ENCODE peak calls at places on chromosomes 5 and 9, in eight cellular contexts. P, Q, K, U, T, W, B and G are unnamed samples. For H3K36me3, the result is how much of the 10 kb centered on the place peaks cover.

GRCh38 chr5:98768160-98769005 is 5.1 kb upstream of the RGMB start:
- DNase-seq in P (peak), Q (peak), K (peak), U (no peak), T (no peak), W (peak), B (no peak), G (no peak)

GRCh38 chr9:72575673-72576072 is 54.3 kb downstream of the TMC1 start:
- DNase-seq in P (no peak), Q (no peak), K (no peak), U (no peak), T (no peak), W (no peak), B (no peak), G (no peak)

GRCh38 chr5:115170128-115170923 is 618 bp upstream of the TRIM36 start:
- DNase-seq in P (peak), Q (peak), K (peak), U (peak), T (no peak), W (peak), B (no peak), G (no peak)

GRCh38 chr5:89844548-89844947 is 565.0 kb downstream of the CETN3 start:
- DNase-seq in P (no peak), Q (no peak), K (no peak), U (no peak), T (no peak), W (no peak), B (no peak), G (no peak)

GRCh38 chr9:33765411-33765810 is 29.9 kb upstream of the PRSS3 start:
- DNase-seq in P (no peak), Q (peak), K (no peak), U (no peak), T (peak), W (no peak), B (no peak), G (no peak)

GRCh38 chr5:121251954-121252353 is 599.7 kb upstream of the FTMT start:
- DNase-seq in P (no peak), Q (peak), K (no peak), U (no peak), T (peak), W (no peak), B (no peak), G (no peak)

GRCh38 chr9:112242147-112242804 is 67.2 kb upstream of the SUSD1 start:
- DNase-seq in P (no peak), Q (no peak), K (no peak), U (no peak), T (no peak), W (no peak), B (no peak), G (no peak)

GRCh38 chr5:116068028-116068632 is 16.7 kb upstream of the COMMD10 start:
- DNase-seq in P (peak), Q (peak), K (no peak), U (no peak), T (peak), W (no peak), B (no peak), G (no peak)

GRCh38 chr5:107455111-107455544 is 215.6 kb downstream of the EFNA5 start:
- DNase-seq in P (peak), Q (no peak), K (no peak), U (no peak), T (peak), W (no peak), B (no peak), G (no peak)

GRCh38 chr9:110464321-110464720 is 115.2 kb downstream of the SVEP1 start:
- DNase-seq in P (no peak), Q (no peak), K (no peak), U (no peak), T (no peak), W (no peak), B (no peak), G (no peak)

GRCh38 chr5:10288600-10289213 is 19.0 kb downstream of the CMBL start:
- DNase-seq in P (peak), Q (no peak), K (peak), U (no peak), T (peak), W (peak), B (peak), G (no peak)

GRCh38 chr5:24742334-24742733 is 97.6 kb upstream of the CDH10 start:
- DNase-seq in P (no peak), Q (no peak), K (no peak), U (no peak), T (no peak), W (no peak), B (no peak), G (no peak)

GRCh38 chr5:16178745-16179372 is 732 bp downstream of the MARCHF11 start:
- DNase-seq in P (peak), Q (peak), K (peak), U (peak), T (peak), W (peak), B (peak), G (no peak)

GRCh38 chr9:101065930-101066329 is 37.4 kb downstream of the PLPPR1 start:
- DNase-seq in P (no peak), Q (no peak), K (no peak), U (no peak), T (no peak), W (no peak), B (no peak), G (no peak)

GRCh38 chr9:29230931-29231330 is 1657.7 kb upstream of the C9orf72 start:
- DNase-seq in P (no peak), Q (no peak), K (no peak), U (no peak), T (no peak), W (no peak), B (no peak), G (no peak)

GRCh38 chr5:43389679-43390329 is 22.4 kb downstream of the CCL28 start:
- DNase-seq in P (peak), Q (peak), K (no peak), U (no peak), T (peak), W (no peak), B (no peak), G (no peak)

GRCh38 chr5:68287976-68288755 is 72.6 kb downstream of the PIK3R1 start:
- DNase-seq in P (peak), Q (peak), K (peak), U (peak), T (peak), W (peak), B (peak), G (no peak)

GRCh38 chr5:173890195-173890951 is 2.2 kb downstream of the CPEB4 start:
- DNase-seq in P (peak), Q (peak), K (peak), U (no peak), T (no peak), W (no peak), B (no peak), G (no peak)

GRCh38 chr9:121178676-121179372 is 22.8 kb downstream of the RAB14 start:
- DNase-seq in P (no peak), Q (no peak), K (no peak), U (no peak), T (no peak), W (no peak), B (no peak), G (no peak)
- H3K36me3 ChIP-seq in P (under half), Q (under half), K (under half), U (under half), T (under half), W (under half), B (under half), G (under half)

GRCh38 chr9:79664375-79664825 is 92.6 kb downstream of the TLE4 start:
- DNase-seq in P (no peak), Q (no peak), K (no peak), U (no peak), T (no peak), W (no peak), B (no peak), G (no peak)
- H3K36me3 ChIP-seq in P (under half), Q (under half), K (under half), U (under half), T (under half), W (under half), B (under half), G (under half)

GRCh38 chr9:121783126-121783522 is 131.7 kb downstream of the DAB2IP start:
- DNase-seq in P (no peak), Q (no peak), K (no peak), U (no peak), T (no peak), W (no peak), B (no peak), G (no peak)

GRCh38 chr9:121785673-121786542 is 134.5 kb downstream of the DAB2IP start:
- DNase-seq in P (no peak), Q (no peak), K (no peak), U (peak), T (no peak), W (no peak), B (no peak), G (no peak)

GRCh38 chr9:121786543-121786948 is 135.1 kb downstream of the DAB2IP start:
- DNase-seq in P (no peak), Q (no peak), K (no peak), U (peak), T (no peak), W (no peak), B (no peak), G (no peak)

GRCh38 chr9:121783523-121784507 is 132.4 kb downstream of the DAB2IP start:
- DNase-seq in P (no peak), Q (no peak), K (no peak), U (peak), T (no peak), W (peak), B (no peak), G (no peak)

DNA sequence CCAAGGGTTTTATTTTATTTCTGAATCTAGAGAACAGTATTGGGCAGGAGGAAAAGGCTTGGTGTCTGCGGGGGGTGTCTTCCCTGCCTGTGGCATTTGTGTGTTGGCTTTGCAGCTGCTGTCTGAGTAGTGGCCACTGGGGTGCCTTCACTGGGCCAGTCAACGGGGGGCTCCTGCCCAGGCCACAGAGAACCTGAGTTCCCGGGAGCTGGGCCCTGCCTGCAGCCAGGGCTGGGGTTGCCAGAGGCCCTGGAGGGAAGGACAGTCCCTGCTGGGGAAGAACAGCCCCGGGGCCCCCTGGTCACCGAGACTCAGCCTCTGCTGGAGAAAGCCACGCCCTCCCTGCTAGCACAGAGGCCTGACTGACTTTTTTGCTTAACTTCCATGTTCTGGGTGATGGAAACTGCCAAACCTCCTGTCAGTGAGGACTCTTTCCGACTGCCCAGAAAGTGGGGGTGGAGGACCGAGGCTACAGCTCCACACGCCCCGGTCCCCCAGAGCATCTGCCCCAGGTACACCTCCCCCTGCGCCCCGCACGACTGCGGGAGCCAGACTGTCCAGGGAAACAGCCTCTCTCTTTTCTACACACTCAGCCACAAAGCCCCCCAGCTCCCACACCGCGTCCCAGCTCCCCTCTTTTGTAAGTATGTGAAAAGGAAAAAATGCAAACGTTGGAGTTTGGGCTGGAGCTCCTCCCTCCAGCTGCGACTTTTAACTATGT is 133.4 kb downstream of the DAB2IP start:
- DNase-seq in P (no peak), Q (no peak), K (no peak), U (peak), T (no peak), W (peak), B (no peak), G (no peak)
- H3K36me3 ChIP-seq in P (under half), Q (under half), K (under half), U (under half), T (under half), W (under half), B (under half), G (half or more)

GRCh38 chr5:72189135-72189534 is 81.9 kb downstream of the MAP1B start:
- DNase-seq in P (no peak), Q (no peak), K (no peak), U (no peak), T (no peak), W (no peak), B (no peak), G (no peak)
- H3K36me3 ChIP-seq in P (under half), Q (under half), K (under half), U (under half), T (under half), W (under half), B (under half), G (under half)

DNA sequence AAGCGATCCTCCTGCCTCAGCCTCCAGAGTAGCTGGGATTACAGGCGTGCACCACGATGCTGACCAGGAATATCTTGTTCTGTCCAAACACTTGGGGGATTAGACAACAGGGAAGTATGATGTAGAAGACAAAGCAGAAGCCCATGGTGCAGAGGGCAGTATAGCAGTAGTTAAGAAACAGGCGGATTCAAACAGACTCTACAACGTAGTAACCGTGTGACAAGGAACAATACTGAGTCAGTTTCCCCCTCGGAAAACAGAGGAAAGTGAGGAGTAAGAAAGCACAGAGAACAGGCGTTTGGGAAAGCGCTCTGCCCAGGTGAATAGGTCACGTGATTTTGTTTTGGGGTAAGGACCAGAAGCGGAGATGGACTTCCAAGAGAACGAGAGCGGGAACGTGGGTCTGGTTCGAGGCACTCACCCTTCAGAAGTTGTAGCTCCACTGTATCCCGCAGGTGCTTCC is 337 bp downstream of the TRUB2 start:
- DNase-seq in P (no peak), Q (no peak), K (no peak), U (no peak), T (no peak), W (no peak), B (no peak), G (no peak)
- H3K36me3 ChIP-seq in P (under half), Q (under half), K (under half), U (under half), T (under half), W (under half), B (under half), G (half or more)

GRCh38 chr5:65802080-65802479 is 80.1 kb downstream of the NLN start:
- DNase-seq in P (no peak), Q (no peak), K (no peak), U (no peak), T (no peak), W (no peak), B (no peak), G (no peak)

GRCh38 chr5:65800775-65801174 is 78.8 kb downstream of the NLN start:
- DNase-seq in P (no peak), Q (no peak), K (no peak), U (no peak), T (no peak), W (no peak), B (no peak), G (no peak)

GRCh38 chr5:65796917-65797316 is 74.9 kb downstream of the NLN start:
- DNase-seq in P (no peak), Q (no peak), K (no peak), U (no peak), T (no peak), W (no peak), B (no peak), G (no peak)

GRCh38 chr5:65801332-65801731 is 79.3 kb downstream of the NLN start:
- DNase-seq in P (no peak), Q (peak), K (no peak), U (no peak), T (peak), W (no peak), B (no peak), G (no peak)

DNA sequence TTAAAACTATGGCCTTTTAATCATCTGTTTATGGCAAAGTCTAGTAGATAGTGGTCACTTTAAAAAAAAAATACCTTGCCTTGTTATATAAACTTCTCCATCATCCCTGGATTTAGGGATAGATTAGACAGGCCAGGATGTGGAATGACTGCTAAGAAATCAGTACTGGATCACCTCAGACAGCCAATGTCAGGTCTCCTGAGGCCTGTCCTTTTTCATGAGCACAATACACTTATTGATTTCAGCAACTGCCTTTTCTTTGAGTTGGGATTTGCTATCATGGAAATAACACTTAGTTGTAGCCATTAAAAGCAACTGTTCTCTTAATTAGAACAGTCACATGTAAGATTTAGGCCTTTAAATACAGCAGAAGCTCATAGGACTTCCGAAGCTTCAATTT is 77.9 kb downstream of the NLN start:
- DNase-seq in P (no peak), Q (no peak), K (no peak), U (no peak), T (no peak), W (no peak), B (no peak), G (no peak)
- H3K36me3 ChIP-seq in P (under half), Q (under half), K (under half), U (under half), T (under half), W (under half), B (under half), G (under half)